ENCODE peak calls at places on chromosomes 13 and 19, in four cellular contexts. F, X, E and T are unnamed samples.

GRCh38 chr13:36728006-36728405 is 54.2 kb downstream of the SERTM1 start:
- DNase-seq in E (no peak), F (no peak), X (no peak), T (no peak)

GRCh38 chr13:73411067-73411809 is 352.4 kb downstream of the KLF5 start:
- DNase-seq in F (no peak), X (no peak), E (no peak), T (no peak)

GRCh38 chr13:106318941-106319411 is 216.5 kb downstream of the EFNB2 start:
- DNase-seq in E (peak), F (no peak), X (no peak), T (no peak)

GRCh38 chr19:40598121-40598917 is 2.9 kb upstream of the LTBP4 start:
- DNase-seq in E (no peak), X (peak), F (peak), T (peak)

GRCh38 chr13:42561752-42562467 is 12.0 kb upstream of the TNFSF11 start:
- DNase-seq in X (no peak), E (no peak), F (no peak), T (no peak)

GRCh38 chr19:38134538-38135149 is 89.4 kb downstream of the DPF1 start:
- DNase-seq in X (peak), E (no peak), F (no peak), T (no peak)

GRCh38 chr19:13085673-13086072 is 17.0 kb downstream of the LYL1 start:
- DNase-seq in F (no peak), X (no peak), E (no peak), T (no peak)

GRCh38 chr13:41512441-41512840 is 55.1 kb downstream of the RGCC start:
- DNase-seq in F (no peak), X (no peak), E (no peak), T (no peak)

GRCh38 chr13:109840893-109841287 is 54.5 kb upstream of the IRS2 start:
- DNase-seq in F (no peak), X (no peak), E (no peak), T (no peak)

GRCh38 chr13:40228981-40229380 is 437.5 kb downstream of the FOXO1 start:
- DNase-seq in X (no peak), F (no peak), E (no peak), T (no peak)

GRCh38 chr13:93535256-93535655 is 308.6 kb downstream of the GPC6 start:
- DNase-seq in F (no peak), E (no peak), X (no peak), T (no peak)

GRCh38 chr13:34942732-34943674 is 933 bp downstream of the NBEA start:
- DNase-seq in X (peak), F (no peak), E (no peak), T (no peak)

GRCh38 chr19:3604987-3605343 is 1.7 kb downstream of the TBXA2R start:
- DNase-seq in F (no peak), X (no peak), E (no peak), T (no peak)

GRCh38 chr13:109803822-109804221 is 17.4 kb upstream of the IRS2 start:
- DNase-seq in E (no peak), X (no peak), F (no peak), T (no peak)

GRCh38 chr13:102484329-102484728 is 82.5 kb upstream of the FGF14 start:
- DNase-seq in E (no peak), F (no peak), X (no peak), T (no peak)

GRCh38 chr19:50224986-50225747 is 21.7 kb downstream of the MYH14 start:
- DNase-seq in F (no peak), E (no peak), X (peak), T (no peak)

GRCh38 chr19:38985262-38985661 is 9.7 kb upstream of the FBXO17 start:
- DNase-seq in X (no peak), E (no peak), F (no peak), T (no peak)

DNA sequence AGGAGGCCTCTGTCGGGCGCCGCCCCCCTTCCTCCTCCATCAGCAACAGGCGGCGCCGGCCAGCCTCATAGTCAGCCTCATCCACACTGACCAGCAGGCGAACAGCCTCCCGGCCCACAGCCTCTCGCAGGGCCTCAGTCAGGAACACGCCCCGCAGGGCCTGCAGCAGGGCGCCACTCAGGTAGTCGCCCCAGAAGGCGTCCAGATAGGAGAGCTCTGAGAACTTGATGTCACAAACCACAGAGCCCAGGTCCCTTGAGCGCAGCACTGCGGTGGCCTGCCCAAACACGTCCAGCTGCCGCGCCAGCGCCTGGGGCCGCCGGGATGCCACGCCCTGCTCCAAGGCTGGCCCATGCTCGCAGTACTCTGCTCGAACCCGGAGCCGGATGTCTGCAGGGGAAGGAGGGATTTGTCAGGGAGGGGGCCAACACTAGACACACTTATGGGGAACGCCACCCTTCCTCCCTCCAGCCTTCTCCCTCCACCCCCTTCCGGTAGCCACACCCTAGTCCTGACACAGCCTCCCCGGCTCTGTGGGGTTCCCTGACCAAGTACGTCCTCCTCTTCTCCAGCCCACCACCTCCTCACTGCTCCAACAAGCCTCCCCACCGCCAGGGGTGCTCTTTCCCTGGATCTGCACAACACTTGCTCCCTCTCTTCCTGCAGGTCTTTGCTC is 17.9 kb downstream of the DEDD2 start:
- DNase-seq in E (no peak), X (peak), F (no peak), T (no peak)
- TF ChIP-seq CTCF in E (no peak), X (no peak), F (no peak), T (no peak)

GRCh38 chr19:17327654-17328516 is 6.8 kb downstream of the ANO8 start:
- DNase-seq in F (peak), X (no peak), E (no peak), T (no peak)
- TF ChIP-seq CTCF in F (no peak), X (no peak), E (no peak), T (no peak)

GRCh38 chr13:51437550-51438127 is 15.2 kb downstream of the INTS6 start:
- DNase-seq in E (no peak), X (no peak), F (no peak), T (no peak)

GRCh38 chr13:51435002-51435578 is 17.7 kb downstream of the INTS6 start:
- DNase-seq in F (no peak), E (no peak), X (no peak), T (no peak)

GRCh38 chr13:51426982-51427381 is 25.9 kb downstream of the INTS6 start:
- DNase-seq in F (no peak), E (no peak), X (no peak), T (no peak)

GRCh38 chr13:51432576-51432975 is 20.3 kb downstream of the INTS6 start:
- DNase-seq in F (no peak), X (no peak), E (no peak), T (no peak)
- TF ChIP-seq CTCF in F (no peak), X (no peak), E (peak), T (no peak)

GRCh38 chr19:54297759-54298305 is 15.1 kb downstream of the LILRA5 start:
- DNase-seq in X (no peak), E (no peak), F (no peak), T (no peak)
- TF ChIP-seq CTCF in X (no peak), E (no peak), F (no peak), T (no peak)

DNA sequence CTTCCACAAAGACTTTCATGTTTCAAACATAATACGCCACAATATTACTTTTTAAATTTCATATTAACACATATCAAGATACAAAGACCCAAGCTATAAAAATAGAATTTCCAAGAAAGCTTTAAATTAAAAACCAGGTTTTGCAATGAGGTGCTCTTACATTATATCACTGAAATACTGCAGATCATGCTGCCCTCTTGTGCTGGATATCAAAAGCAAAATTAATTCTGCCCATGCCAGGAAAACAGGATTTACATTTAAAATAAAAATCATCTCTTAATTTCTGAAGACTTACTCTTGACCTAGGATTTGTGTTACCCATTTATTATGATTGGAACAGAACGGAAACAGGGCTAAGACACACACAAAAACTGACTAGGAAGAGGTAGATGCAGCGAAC is 145.0 kb downstream of the ABCC4 start:
- DNase-seq in X (no peak), E (no peak), F (no peak), T (no peak)
- TF ChIP-seq CTCF in X (no peak), E (peak), F (no peak), T (peak)